ENCODE peak calls at places on chromosomes 4 and X, in nine cellular contexts. B is T follicular helper cell; S is activated CD8-positive, alpha-beta memory T cell treated with anti-CD3 and anti-CD28 coated beads, Interleukin-2, amount 50 U/mL, for 48 hours; W is AG08395; Q is T47D; Z is lower leg skin; D is mesothelial cell of epicardium; H is NCI-H1417; K is adrenal gland. P is an unnamed sample.

GRCh38 chr4:80461412-80461811 is 125.9 kb downstream of the CFAP299 start:
- DNase-seq in B (no peak), S (no peak), W (no peak), Q (peak; percentile 73), Z (no peak), D (no peak), H (peak; percentile 28), K (no peak), P (no peak)

GRCh38 chrX:68693481-68694410 is 46.3 kb downstream of the STARD8 start:
- DNase-seq in B (no peak), S (no peak), W (peak; percentile 82), Q (peak; percentile 30), Z (peak; percentile 49), D (peak; percentile 37), H (no peak), K (peak; percentile 78), P (peak; percentile 51)

GRCh38 chr4:21778702-21779101 is 169.9 kb downstream of the KCNIP4 start:
- DNase-seq in B (no peak), S (no peak), W (no peak), Q (no peak), Z (no peak), D (no peak), H (no peak), K (no peak), P (no peak)

GRCh38 chr4:7867191-7867590 is 72.5 kb downstream of the AFAP1 start:
- DNase-seq in B (no peak), S (no peak), W (no peak), Q (no peak), Z (no peak), D (no peak), H (no peak), K (no peak), P (no peak)

GRCh38 chrX:12949205-12949926 is 25.5 kb upstream of the TMSB4X start:
- DNase-seq in B (no peak), S (no peak), W (peak; percentile 46), Q (peak; percentile 73), Z (no peak), D (no peak), H (no peak), K (no peak), P (no peak)

GRCh38 chr4:37758226-37758625 is 68.3 kb upstream of the PGM2 start:
- DNase-seq in B (no peak), S (no peak), W (peak; percentile 28), Q (no peak), Z (peak; percentile 36), D (no peak), H (no peak), K (peak; percentile 22), P (no peak)

GRCh38 chrX:19746919-19747671 is 140.3 kb downstream of the SH3KBP1 start:
- DNase-seq in B (no peak), S (no peak), W (no peak), Q (no peak), Z (no peak), D (no peak), H (no peak), K (no peak), P (no peak)

GRCh38 chrX:122890729-122891128 is 293.3 kb upstream of the GRIA3 start:
- DNase-seq in B (no peak), S (no peak), W (no peak), Q (no peak), Z (no peak), D (no peak), H (no peak), K (no peak), P (no peak)

GRCh38 chr4:23242962-23243361 is 550.2 kb downstream of the GBA3 start:
- DNase-seq in B (no peak), S (no peak), W (no peak), Q (no peak), Z (no peak), D (no peak), H (no peak), K (no peak), P (no peak)

GRCh38 chrX:77014655-77015377 is 432.4 kb upstream of the FGF16 start:
- DNase-seq in B (no peak), S (no peak), W (no peak), Q (no peak), Z (no peak), D (no peak), H (peak; percentile 94), K (no peak), P (no peak)

GRCh38 chr4:19429684-19430083 is 822.0 kb upstream of the SLIT2 start:
- DNase-seq in B (no peak), S (no peak), W (no peak), Q (no peak), Z (no peak), D (no peak), H (no peak), K (no peak), P (no peak)

GRCh38 chr4:39571504-39571903 is 44.3 kb upstream of the UGDH start:
- DNase-seq in B (no peak), S (no peak), W (no peak), Q (no peak), Z (no peak), D (no peak), H (no peak), K (no peak), P (no peak)

GRCh38 chrX:23103546-23103945 is 103.8 kb downstream of the DDX53 start:
- DNase-seq in B (no peak), S (no peak), W (no peak), Q (no peak), Z (no peak), D (no peak), H (no peak), K (no peak), P (no peak)

GRCh38 chrX:24619647-24620046 is 27.5 kb downstream of the PCYT1B start:
- DNase-seq in B (no peak), S (no peak), W (peak; percentile 34), Q (no peak), Z (peak; percentile 13), D (peak; percentile 29), H (peak; percentile 72), K (peak; percentile 36), P (no peak)

GRCh38 chr4:13544556-13545393 is 467 bp upstream of the NKX3-2 start:
- DNase-seq in B (no peak), S (no peak), W (peak; percentile 66), Q (peak; percentile 88), Z (peak; percentile 29), D (peak; percentile 63), H (peak; percentile 68), K (peak; percentile 68), P (peak; percentile 62)

GRCh38 chr4:155592568-155593343 is 73.9 kb upstream of the GUCY1A1 start:
- DNase-seq in B (no peak), S (no peak), W (peak; percentile 61), Q (no peak), Z (no peak), D (no peak), H (peak; percentile 8), K (no peak), P (no peak)

GRCh38 chr4:32689520-32689919 is 1969.4 kb downstream of the PCDH7 start:
- DNase-seq in B (no peak), S (no peak), W (no peak), Q (no peak), Z (no peak), D (no peak), H (no peak), K (no peak), P (no peak)

GRCh38 chrX:88560673-88561330 is 186.2 kb upstream of the CPXCR1 start:
- DNase-seq in B (no peak), S (no peak), W (no peak), Q (no peak), Z (no peak), D (no peak), H (no peak), K (no peak), P (no peak)

GRCh38 chr4:94446386-94446785 is 5.4 kb upstream of the PDLIM5 start:
- DNase-seq in B (no peak), S (no peak), W (no peak), Q (no peak), Z (no peak), D (no peak), H (no peak), K (no peak), P (no peak)

GRCh38 chr4:17884063-17884462 is 73.3 kb downstream of the NCAPG start:
- DNase-seq in B (no peak), S (no peak), W (peak; percentile 5), Q (no peak), Z (no peak), D (no peak), H (no peak), K (no peak), P (no peak)

GRCh38 chr4:104625706-104626105 is 131.0 kb upstream of the CXXC4 start:
- DNase-seq in B (no peak), S (no peak), W (no peak), Q (no peak), Z (no peak), D (no peak), H (no peak), K (no peak), P (no peak)

GRCh38 chr4:28167411-28167810 is 1306.8 kb downstream of the STIM2 start:
- DNase-seq in B (no peak), S (no peak), W (no peak), Q (peak; percentile 42), Z (no peak), D (no peak), H (peak; percentile 34), K (no peak), P (no peak)

GRCh38 chr4:24471623-24472510 is 112.5 kb downstream of the DHX15 start:
- DNase-seq in B (no peak), S (peak; percentile 57), W (no peak), Q (no peak), Z (no peak), D (no peak), H (peak; percentile 56), K (no peak), P (peak; percentile 15)

GRCh38 chr4:15912961-15913630 is 25.4 kb downstream of the FGFBP1 start:
- DNase-seq in B (no peak), S (no peak), W (no peak), Q (no peak), Z (no peak), D (no peak), H (no peak), K (no peak), P (no peak)